ENCODE peak calls at places on chromosomes 5 and 9, in ten cellular contexts. One of them, this sample, is unnamed.

GRCh38 chr5:34534237-34535108 is 121.7 kb upstream of the RAI14 start:
- DNase-seq in right cardiac atrium: no peak
- DNase-seq in SK-N-SH: no peak
- DNase-seq in osteocyte: no peak
- DNase-seq in Ammon's horn: no peak
- DNase-seq in stimulated activated CD8-positive, alpha-beta memory T cell treated with anti-CD3 and anti-CD28 coated beads, Interleukin-4, amount 100 ng/mL, for 4 hours: no peak
- DNase-seq in NAMALWA: no peak
- DNase-seq in NCI-H1105: no peak
- DNase-seq in EL: peak; percentile 95
- DNase-seq in dorsolateral prefrontal cortex: no peak
- DNase-seq in this sample: no peak

GRCh38 chr5:82901281-82901888 is 175.8 kb downstream of the TMEM167A start:
- DNase-seq in right cardiac atrium: no peak
- DNase-seq in SK-N-SH: no peak
- DNase-seq in osteocyte: no peak
- DNase-seq in Ammon's horn: no peak
- DNase-seq in stimulated activated CD8-positive, alpha-beta memory T cell treated with anti-CD3 and anti-CD28 coated beads, Interleukin-4, amount 100 ng/mL, for 4 hours: no peak
- DNase-seq in NAMALWA: no peak
- DNase-seq in NCI-H1105: no peak
- DNase-seq in EL: no peak
- DNase-seq in dorsolateral prefrontal cortex: no peak
- DNase-seq in this sample: no peak

GRCh38 chr5:52787600-52788504 is at the start of the genes ITGA1 and PELO:
- DNase-seq in right cardiac atrium: peak; percentile 92
- DNase-seq in SK-N-SH: peak; percentile 87
- DNase-seq in osteocyte: peak; percentile 91
- DNase-seq in Ammon's horn: peak; percentile 31
- DNase-seq in stimulated activated CD8-positive, alpha-beta memory T cell treated with anti-CD3 and anti-CD28 coated beads, Interleukin-4, amount 100 ng/mL, for 4 hours: no peak
- DNase-seq in NAMALWA: no peak
- DNase-seq in NCI-H1105: peak; percentile 7
- DNase-seq in EL: peak; percentile 90
- DNase-seq in dorsolateral prefrontal cortex: no peak
- DNase-seq in this sample: peak; percentile 95

GRCh38 chr5:160083501-160083900 is 35.7 kb downstream of the PWWP2A start:
- DNase-seq in right cardiac atrium: no peak
- DNase-seq in SK-N-SH: no peak
- DNase-seq in osteocyte: no peak
- DNase-seq in Ammon's horn: no peak
- DNase-seq in stimulated activated CD8-positive, alpha-beta memory T cell treated with anti-CD3 and anti-CD28 coated beads, Interleukin-4, amount 100 ng/mL, for 4 hours: no peak
- DNase-seq in NAMALWA: no peak
- DNase-seq in NCI-H1105: no peak
- DNase-seq in EL: peak; percentile 76
- DNase-seq in dorsolateral prefrontal cortex: no peak
- DNase-seq in this sample: no peak

GRCh38 chr5:91359957-91360609 is 23.0 kb downstream of the ARRDC3 start:
- DNase-seq in right cardiac atrium: no peak
- DNase-seq in SK-N-SH: no peak
- DNase-seq in osteocyte: no peak
- DNase-seq in Ammon's horn: no peak
- DNase-seq in stimulated activated CD8-positive, alpha-beta memory T cell treated with anti-CD3 and anti-CD28 coated beads, Interleukin-4, amount 100 ng/mL, for 4 hours: no peak
- DNase-seq in NAMALWA: no peak
- DNase-seq in NCI-H1105: no peak
- DNase-seq in EL: no peak
- DNase-seq in dorsolateral prefrontal cortex: no peak
- DNase-seq in this sample: no peak

GRCh38 chr9:38082456-38083287 is 13.6 kb upstream of the SHB start:
- DNase-seq in right cardiac atrium: no peak
- DNase-seq in SK-N-SH: no peak
- DNase-seq in osteocyte: peak; percentile 32
- DNase-seq in Ammon's horn: no peak
- DNase-seq in stimulated activated CD8-positive, alpha-beta memory T cell treated with anti-CD3 and anti-CD28 coated beads, Interleukin-4, amount 100 ng/mL, for 4 hours: no peak
- DNase-seq in NAMALWA: no peak
- DNase-seq in NCI-H1105: no peak
- DNase-seq in EL: no peak
- DNase-seq in dorsolateral prefrontal cortex: no peak
- DNase-seq in this sample: peak; percentile 59

GRCh38 chr5:8068078-8068477 is 199.1 kb downstream of the MTRR start:
- DNase-seq in right cardiac atrium: no peak
- DNase-seq in SK-N-SH: no peak
- DNase-seq in osteocyte: no peak
- DNase-seq in Ammon's horn: no peak
- DNase-seq in stimulated activated CD8-positive, alpha-beta memory T cell treated with anti-CD3 and anti-CD28 coated beads, Interleukin-4, amount 100 ng/mL, for 4 hours: no peak
- DNase-seq in NAMALWA: no peak
- DNase-seq in NCI-H1105: no peak
- DNase-seq in EL: no peak
- DNase-seq in dorsolateral prefrontal cortex: no peak
- DNase-seq in this sample: no peak

GRCh38 chr5:98839469-98840383 is 66.3 kb downstream of the RGMB start:
- DNase-seq in right cardiac atrium: peak; percentile 48
- DNase-seq in SK-N-SH: peak; percentile 64
- DNase-seq in osteocyte: no peak
- DNase-seq in Ammon's horn: no peak
- DNase-seq in stimulated activated CD8-positive, alpha-beta memory T cell treated with anti-CD3 and anti-CD28 coated beads, Interleukin-4, amount 100 ng/mL, for 4 hours: no peak
- DNase-seq in NAMALWA: peak; percentile 26
- DNase-seq in NCI-H1105: no peak
- DNase-seq in EL: peak; percentile 24
- DNase-seq in dorsolateral prefrontal cortex: no peak
- DNase-seq in this sample: no peak

GRCh38 chr9:86322973-86323644 is 31.1 kb downstream of the TUT7 start:
- DNase-seq in right cardiac atrium: no peak
- DNase-seq in SK-N-SH: no peak
- DNase-seq in osteocyte: no peak
- DNase-seq in Ammon's horn: peak; percentile 31
- DNase-seq in stimulated activated CD8-positive, alpha-beta memory T cell treated with anti-CD3 and anti-CD28 coated beads, Interleukin-4, amount 100 ng/mL, for 4 hours: no peak
- DNase-seq in NAMALWA: no peak
- DNase-seq in NCI-H1105: no peak
- DNase-seq in EL: peak; percentile 88
- DNase-seq in dorsolateral prefrontal cortex: no peak
- DNase-seq in this sample: no peak

GRCh38 chr9:74639112-74639511 is 142.0 kb downstream of the RORB start:
- DNase-seq in right cardiac atrium: no peak
- DNase-seq in SK-N-SH: no peak
- DNase-seq in osteocyte: no peak
- DNase-seq in Ammon's horn: no peak
- DNase-seq in stimulated activated CD8-positive, alpha-beta memory T cell treated with anti-CD3 and anti-CD28 coated beads, Interleukin-4, amount 100 ng/mL, for 4 hours: no peak
- DNase-seq in NAMALWA: peak; percentile 13
- DNase-seq in NCI-H1105: no peak
- DNase-seq in EL: no peak
- DNase-seq in dorsolateral prefrontal cortex: no peak
- DNase-seq in this sample: no peak

GRCh38 chr5:110218994-110219393 is 507.5 kb downstream of the TMEM232 start:
- DNase-seq in right cardiac atrium: no peak
- DNase-seq in SK-N-SH: no peak
- DNase-seq in osteocyte: no peak
- DNase-seq in Ammon's horn: no peak
- DNase-seq in stimulated activated CD8-positive, alpha-beta memory T cell treated with anti-CD3 and anti-CD28 coated beads, Interleukin-4, amount 100 ng/mL, for 4 hours: no peak
- DNase-seq in NAMALWA: no peak
- DNase-seq in NCI-H1105: no peak
- DNase-seq in EL: no peak
- DNase-seq in dorsolateral prefrontal cortex: no peak
- DNase-seq in this sample: no peak

GRCh38 chr9:98256632-98257218 is 1.3 kb upstream of the TBC1D2 start:
- DNase-seq in right cardiac atrium: no peak
- DNase-seq in SK-N-SH: peak; percentile 69
- DNase-seq in osteocyte: no peak
- DNase-seq in Ammon's horn: no peak
- DNase-seq in stimulated activated CD8-positive, alpha-beta memory T cell treated with anti-CD3 and anti-CD28 coated beads, Interleukin-4, amount 100 ng/mL, for 4 hours: no peak
- DNase-seq in NAMALWA: peak; percentile 63
- DNase-seq in NCI-H1105: no peak
- DNase-seq in EL: no peak
- DNase-seq in dorsolateral prefrontal cortex: no peak
- DNase-seq in this sample: no peak

GRCh38 chr5:133289686-133290367 is 238.0 kb downstream of the HSPA4 start:
- DNase-seq in right cardiac atrium: no peak
- DNase-seq in SK-N-SH: no peak
- DNase-seq in osteocyte: no peak
- DNase-seq in Ammon's horn: peak; percentile 15
- DNase-seq in stimulated activated CD8-positive, alpha-beta memory T cell treated with anti-CD3 and anti-CD28 coated beads, Interleukin-4, amount 100 ng/mL, for 4 hours: no peak
- DNase-seq in NAMALWA: no peak
- DNase-seq in NCI-H1105: peak; percentile 2
- DNase-seq in EL: no peak
- DNase-seq in dorsolateral prefrontal cortex: no peak
- DNase-seq in this sample: no peak

GRCh38 chr9:2014696-2015580 is at the start of gene SMARCA2:
- DNase-seq in right cardiac atrium: peak; percentile 99
- DNase-seq in SK-N-SH: peak; percentile 94
- DNase-seq in osteocyte: peak; percentile 98
- DNase-seq in Ammon's horn: peak; percentile 99
- DNase-seq in stimulated activated CD8-positive, alpha-beta memory T cell treated with anti-CD3 and anti-CD28 coated beads, Interleukin-4, amount 100 ng/mL, for 4 hours: peak; percentile 88
- DNase-seq in NAMALWA: peak; percentile 97
- DNase-seq in NCI-H1105: peak; percentile 91
- DNase-seq in EL: peak; percentile 98
- DNase-seq in dorsolateral prefrontal cortex: peak; percentile 98
- DNase-seq in this sample: peak; percentile 98

GRCh38 chr5:5800801-5801761 is 378.6 kb downstream of the ICE1 start:
- DNase-seq in right cardiac atrium: no peak
- DNase-seq in SK-N-SH: no peak
- DNase-seq in osteocyte: no peak
- DNase-seq in Ammon's horn: no peak
- DNase-seq in stimulated activated CD8-positive, alpha-beta memory T cell treated with anti-CD3 and anti-CD28 coated beads, Interleukin-4, amount 100 ng/mL, for 4 hours: no peak
- DNase-seq in NAMALWA: no peak
- DNase-seq in NCI-H1105: no peak
- DNase-seq in EL: no peak
- DNase-seq in dorsolateral prefrontal cortex: no peak
- DNase-seq in this sample: no peak

This sample was measured in coronary artery.